ENCODE peak calls at places on chromosomes 2 and 18, in nine cellular contexts. One of them, this sample, is unnamed.

GRCh38 chr2:158786897-158787296 is 8.2 kb upstream of the DAPL1 start:
- DNase-seq in posterior cingulate gyrus: no peak
- DNase-seq in GM04503: no peak
- DNase-seq in effector memory CD4-positive, alpha-beta T cell: no peak
- DNase-seq in activated CD4-positive, alpha-beta T cell treated with anti-CD3 and anti-CD28 coated beads for 1 hour: no peak
- DNase-seq in stimulated activated CD4-positive, alpha-beta T cell treated with anti-CD3 and anti-CD28 coated beads, Interleukin-15, amount 100 ng/mL, for 1 hour: no peak
- DNase-seq in non-pigmented ciliary epithelial cell: no peak
- DNase-seq in cardiac muscle cell: no peak
- DNase-seq in RKO: no peak
- DNase-seq in this sample: no peak

GRCh38 chr2:182300603-182301002 is 126.2 kb downstream of the PDE1A start:
- DNase-seq in GM04503: no peak
- DNase-seq in cardiac muscle cell: peak
- DNase-seq in effector memory CD4-positive, alpha-beta T cell: no peak
- DNase-seq in stimulated activated CD4-positive, alpha-beta T cell treated with anti-CD3 and anti-CD28 coated beads, Interleukin-15, amount 100 ng/mL, for 1 hour: no peak
- DNase-seq in posterior cingulate gyrus: no peak
- DNase-seq in activated CD4-positive, alpha-beta T cell treated with anti-CD3 and anti-CD28 coated beads for 1 hour: no peak
- DNase-seq in RKO: no peak
- DNase-seq in non-pigmented ciliary epithelial cell: no peak
- DNase-seq in this sample: no peak

GRCh38 chr2:172972005-172972619 is 103.5 kb upstream of the MAP3K20 start:
- DNase-seq in GM04503: no peak
- DNase-seq in non-pigmented ciliary epithelial cell: no peak
- DNase-seq in stimulated activated CD4-positive, alpha-beta T cell treated with anti-CD3 and anti-CD28 coated beads, Interleukin-15, amount 100 ng/mL, for 1 hour: peak
- DNase-seq in activated CD4-positive, alpha-beta T cell treated with anti-CD3 and anti-CD28 coated beads for 1 hour: no peak
- DNase-seq in cardiac muscle cell: peak
- DNase-seq in posterior cingulate gyrus: no peak
- DNase-seq in effector memory CD4-positive, alpha-beta T cell: no peak
- DNase-seq in RKO: peak
- DNase-seq in this sample: no peak

GRCh38 chr2:127537142-127537541 is 1.7 kb downstream of the MYO7B start:
- DNase-seq in non-pigmented ciliary epithelial cell: no peak
- DNase-seq in effector memory CD4-positive, alpha-beta T cell: no peak
- DNase-seq in RKO: no peak
- DNase-seq in stimulated activated CD4-positive, alpha-beta T cell treated with anti-CD3 and anti-CD28 coated beads, Interleukin-15, amount 100 ng/mL, for 1 hour: no peak
- DNase-seq in posterior cingulate gyrus: no peak
- DNase-seq in activated CD4-positive, alpha-beta T cell treated with anti-CD3 and anti-CD28 coated beads for 1 hour: no peak
- DNase-seq in cardiac muscle cell: no peak
- DNase-seq in GM04503: no peak
- DNase-seq in this sample: no peak

GRCh38 chr2:191478754-191479679 is 198.9 kb upstream of the NABP1 start:
- DNase-seq in stimulated activated CD4-positive, alpha-beta T cell treated with anti-CD3 and anti-CD28 coated beads, Interleukin-15, amount 100 ng/mL, for 1 hour: no peak
- DNase-seq in posterior cingulate gyrus: no peak
- DNase-seq in cardiac muscle cell: peak
- DNase-seq in GM04503: no peak
- DNase-seq in activated CD4-positive, alpha-beta T cell treated with anti-CD3 and anti-CD28 coated beads for 1 hour: no peak
- DNase-seq in non-pigmented ciliary epithelial cell: peak
- DNase-seq in RKO: no peak
- DNase-seq in effector memory CD4-positive, alpha-beta T cell: no peak
- DNase-seq in this sample: no peak

GRCh38 chr18:36601316-36601715 is 227.5 kb downstream of the TPGS2 start:
- DNase-seq in posterior cingulate gyrus: no peak
- DNase-seq in effector memory CD4-positive, alpha-beta T cell: no peak
- DNase-seq in cardiac muscle cell: no peak
- DNase-seq in non-pigmented ciliary epithelial cell: no peak
- DNase-seq in activated CD4-positive, alpha-beta T cell treated with anti-CD3 and anti-CD28 coated beads for 1 hour: no peak
- DNase-seq in RKO: no peak
- DNase-seq in stimulated activated CD4-positive, alpha-beta T cell treated with anti-CD3 and anti-CD28 coated beads, Interleukin-15, amount 100 ng/mL, for 1 hour: no peak
- DNase-seq in GM04503: no peak
- DNase-seq in this sample: no peak

GRCh38 chr2:176561706-176562105 is 292.5 kb downstream of the MTX2 start:
- DNase-seq in activated CD4-positive, alpha-beta T cell treated with anti-CD3 and anti-CD28 coated beads for 1 hour: no peak
- DNase-seq in GM04503: no peak
- DNase-seq in effector memory CD4-positive, alpha-beta T cell: no peak
- DNase-seq in stimulated activated CD4-positive, alpha-beta T cell treated with anti-CD3 and anti-CD28 coated beads, Interleukin-15, amount 100 ng/mL, for 1 hour: no peak
- DNase-seq in non-pigmented ciliary epithelial cell: no peak
- DNase-seq in RKO: no peak
- DNase-seq in cardiac muscle cell: peak
- DNase-seq in posterior cingulate gyrus: no peak
- DNase-seq in this sample: no peak

GRCh38 chr18:54004828-54005227 is 219.6 kb downstream of the MBD2 start:
- DNase-seq in stimulated activated CD4-positive, alpha-beta T cell treated with anti-CD3 and anti-CD28 coated beads, Interleukin-15, amount 100 ng/mL, for 1 hour: no peak
- DNase-seq in activated CD4-positive, alpha-beta T cell treated with anti-CD3 and anti-CD28 coated beads for 1 hour: no peak
- DNase-seq in RKO: peak
- DNase-seq in GM04503: no peak
- DNase-seq in posterior cingulate gyrus: no peak
- DNase-seq in effector memory CD4-positive, alpha-beta T cell: no peak
- DNase-seq in non-pigmented ciliary epithelial cell: no peak
- DNase-seq in cardiac muscle cell: peak
- DNase-seq in this sample: no peak

GRCh38 chr2:223956267-223956666 is 996 bp upstream of the MRPL44 start:
- DNase-seq in posterior cingulate gyrus: no peak
- DNase-seq in non-pigmented ciliary epithelial cell: no peak
- DNase-seq in cardiac muscle cell: no peak
- DNase-seq in effector memory CD4-positive, alpha-beta T cell: no peak
- DNase-seq in GM04503: no peak
- DNase-seq in stimulated activated CD4-positive, alpha-beta T cell treated with anti-CD3 and anti-CD28 coated beads, Interleukin-15, amount 100 ng/mL, for 1 hour: no peak
- DNase-seq in RKO: no peak
- DNase-seq in activated CD4-positive, alpha-beta T cell treated with anti-CD3 and anti-CD28 coated beads for 1 hour: no peak
- DNase-seq in this sample: no peak

GRCh38 chr2:99818842-99819241 is 323.5 kb downstream of the AFF3 start:
- DNase-seq in GM04503: no peak
- DNase-seq in RKO: peak
- DNase-seq in activated CD4-positive, alpha-beta T cell treated with anti-CD3 and anti-CD28 coated beads for 1 hour: no peak
- DNase-seq in posterior cingulate gyrus: no peak
- DNase-seq in stimulated activated CD4-positive, alpha-beta T cell treated with anti-CD3 and anti-CD28 coated beads, Interleukin-15, amount 100 ng/mL, for 1 hour: no peak
- DNase-seq in non-pigmented ciliary epithelial cell: no peak
- DNase-seq in cardiac muscle cell: peak
- DNase-seq in effector memory CD4-positive, alpha-beta T cell: no peak
- DNase-seq in this sample: no peak

GRCh38 chr2:226023383-226023782 is 623.9 kb downstream of the NYAP2 start:
- DNase-seq in stimulated activated CD4-positive, alpha-beta T cell treated with anti-CD3 and anti-CD28 coated beads, Interleukin-15, amount 100 ng/mL, for 1 hour: no peak
- DNase-seq in GM04503: no peak
- DNase-seq in RKO: no peak
- DNase-seq in cardiac muscle cell: no peak
- DNase-seq in non-pigmented ciliary epithelial cell: no peak
- DNase-seq in activated CD4-positive, alpha-beta T cell treated with anti-CD3 and anti-CD28 coated beads for 1 hour: no peak
- DNase-seq in effector memory CD4-positive, alpha-beta T cell: no peak
- DNase-seq in posterior cingulate gyrus: no peak
- DNase-seq in this sample: no peak

GRCh38 chr2:39871291-39871761 is 92.3 kb upstream of the THUMPD2 start:
- DNase-seq in activated CD4-positive, alpha-beta T cell treated with anti-CD3 and anti-CD28 coated beads for 1 hour: no peak
- DNase-seq in RKO: peak
- DNase-seq in cardiac muscle cell: peak
- DNase-seq in effector memory CD4-positive, alpha-beta T cell: no peak
- DNase-seq in non-pigmented ciliary epithelial cell: peak
- DNase-seq in posterior cingulate gyrus: peak
- DNase-seq in GM04503: peak
- DNase-seq in stimulated activated CD4-positive, alpha-beta T cell treated with anti-CD3 and anti-CD28 coated beads, Interleukin-15, amount 100 ng/mL, for 1 hour: no peak
- DNase-seq in this sample: no peak

GRCh38 chr2:234495801-234496441 is 960 bp downstream of the ARL4C start:
- DNase-seq in RKO: no peak
- DNase-seq in stimulated activated CD4-positive, alpha-beta T cell treated with anti-CD3 and anti-CD28 coated beads, Interleukin-15, amount 100 ng/mL, for 1 hour: no peak
- DNase-seq in activated CD4-positive, alpha-beta T cell treated with anti-CD3 and anti-CD28 coated beads for 1 hour: no peak
- DNase-seq in non-pigmented ciliary epithelial cell: no peak
- DNase-seq in GM04503: no peak
- DNase-seq in cardiac muscle cell: peak
- DNase-seq in effector memory CD4-positive, alpha-beta T cell: no peak
- DNase-seq in posterior cingulate gyrus: no peak
- DNase-seq in this sample: no peak

GRCh38 chr18:49959176-49959575 is 145.8 kb upstream of the ACAA2 start:
- DNase-seq in non-pigmented ciliary epithelial cell: no peak
- DNase-seq in posterior cingulate gyrus: no peak
- DNase-seq in cardiac muscle cell: no peak
- DNase-seq in stimulated activated CD4-positive, alpha-beta T cell treated with anti-CD3 and anti-CD28 coated beads, Interleukin-15, amount 100 ng/mL, for 1 hour: no peak
- DNase-seq in effector memory CD4-positive, alpha-beta T cell: no peak
- DNase-seq in RKO: no peak
- DNase-seq in activated CD4-positive, alpha-beta T cell treated with anti-CD3 and anti-CD28 coated beads for 1 hour: no peak
- DNase-seq in GM04503: no peak
- DNase-seq in this sample: no peak

GRCh38 chr2:145984541-145984940 is 1464.6 kb upstream of the ZEB2 start:
- DNase-seq in activated CD4-positive, alpha-beta T cell treated with anti-CD3 and anti-CD28 coated beads for 1 hour: no peak
- DNase-seq in non-pigmented ciliary epithelial cell: peak
- DNase-seq in RKO: peak
- DNase-seq in GM04503: no peak
- DNase-seq in posterior cingulate gyrus: no peak
- DNase-seq in cardiac muscle cell: peak
- DNase-seq in effector memory CD4-positive, alpha-beta T cell: no peak
- DNase-seq in stimulated activated CD4-positive, alpha-beta T cell treated with anti-CD3 and anti-CD28 coated beads, Interleukin-15, amount 100 ng/mL, for 1 hour: no peak
- DNase-seq in this sample: no peak

GRCh38 chr18:57743008-57743407 is 60.1 kb downstream of the ATP8B1 start:
- DNase-seq in GM04503: peak
- DNase-seq in effector memory CD4-positive, alpha-beta T cell: no peak
- DNase-seq in non-pigmented ciliary epithelial cell: peak
- DNase-seq in cardiac muscle cell: peak
- DNase-seq in stimulated activated CD4-positive, alpha-beta T cell treated with anti-CD3 and anti-CD28 coated beads, Interleukin-15, amount 100 ng/mL, for 1 hour: no peak
- DNase-seq in RKO: no peak
- DNase-seq in activated CD4-positive, alpha-beta T cell treated with anti-CD3 and anti-CD28 coated beads for 1 hour: no peak
- DNase-seq in posterior cingulate gyrus: no peak
- DNase-seq in this sample: no peak

GRCh38 chr2:109265369-109265768 is 136.4 kb downstream of the SH3RF3 start:
- DNase-seq in effector memory CD4-positive, alpha-beta T cell: no peak
- DNase-seq in activated CD4-positive, alpha-beta T cell treated with anti-CD3 and anti-CD28 coated beads for 1 hour: no peak
- DNase-seq in posterior cingulate gyrus: no peak
- DNase-seq in stimulated activated CD4-positive, alpha-beta T cell treated with anti-CD3 and anti-CD28 coated beads, Interleukin-15, amount 100 ng/mL, for 1 hour: no peak
- DNase-seq in GM04503: no peak
- DNase-seq in cardiac muscle cell: no peak
- DNase-seq in non-pigmented ciliary epithelial cell: no peak
- DNase-seq in RKO: no peak
- DNase-seq in this sample: no peak

GRCh38 chr2:224947566-224947965 is 94.7 kb downstream of the DOCK10 start:
- DNase-seq in non-pigmented ciliary epithelial cell: no peak
- DNase-seq in stimulated activated CD4-positive, alpha-beta T cell treated with anti-CD3 and anti-CD28 coated beads, Interleukin-15, amount 100 ng/mL, for 1 hour: no peak
- DNase-seq in posterior cingulate gyrus: no peak
- DNase-seq in GM04503: no peak
- DNase-seq in activated CD4-positive, alpha-beta T cell treated with anti-CD3 and anti-CD28 coated beads for 1 hour: no peak
- DNase-seq in effector memory CD4-positive, alpha-beta T cell: no peak
- DNase-seq in cardiac muscle cell: no peak
- DNase-seq in RKO: no peak
- DNase-seq in this sample: no peak

GRCh38 chr2:45925636-45926350 is 274.3 kb downstream of the PRKCE start:
- DNase-seq in activated CD4-positive, alpha-beta T cell treated with anti-CD3 and anti-CD28 coated beads for 1 hour: no peak
- DNase-seq in RKO: no peak
- DNase-seq in stimulated activated CD4-positive, alpha-beta T cell treated with anti-CD3 and anti-CD28 coated beads, Interleukin-15, amount 100 ng/mL, for 1 hour: no peak
- DNase-seq in non-pigmented ciliary epithelial cell: no peak
- DNase-seq in posterior cingulate gyrus: no peak
- DNase-seq in effector memory CD4-positive, alpha-beta T cell: no peak
- DNase-seq in cardiac muscle cell: peak
- DNase-seq in GM04503: no peak
- DNase-seq in this sample: no peak

GRCh38 chr2:230582851-230583283 is 129.8 kb upstream of the CAB39 start:
- DNase-seq in RKO: no peak
- DNase-seq in effector memory CD4-positive, alpha-beta T cell: no peak
- DNase-seq in stimulated activated CD4-positive, alpha-beta T cell treated with anti-CD3 and anti-CD28 coated beads, Interleukin-15, amount 100 ng/mL, for 1 hour: no peak
- DNase-seq in cardiac muscle cell: no peak
- DNase-seq in activated CD4-positive, alpha-beta T cell treated with anti-CD3 and anti-CD28 coated beads for 1 hour: no peak
- DNase-seq in GM04503: no peak
- DNase-seq in non-pigmented ciliary epithelial cell: peak
- DNase-seq in posterior cingulate gyrus: no peak
- DNase-seq in this sample: no peak

GRCh38 chr2:21396252-21396651 is 272.5 kb downstream of the TDRD15 start:
- DNase-seq in posterior cingulate gyrus: no peak
- DNase-seq in non-pigmented ciliary epithelial cell: no peak
- DNase-seq in cardiac muscle cell: no peak
- DNase-seq in stimulated activated CD4-positive, alpha-beta T cell treated with anti-CD3 and anti-CD28 coated beads, Interleukin-15, amount 100 ng/mL, for 1 hour: no peak
- DNase-seq in RKO: no peak
- DNase-seq in effector memory CD4-positive, alpha-beta T cell: no peak
- DNase-seq in GM04503: no peak
- DNase-seq in activated CD4-positive, alpha-beta T cell treated with anti-CD3 and anti-CD28 coated beads for 1 hour: no peak
- DNase-seq in this sample: no peak

GRCh38 chr18:35127201-35127600 is 86.0 kb downstream of the MAPRE2 start:
- DNase-seq in GM04503: no peak
- DNase-seq in stimulated activated CD4-positive, alpha-beta T cell treated with anti-CD3 and anti-CD28 coated beads, Interleukin-15, amount 100 ng/mL, for 1 hour: no peak
- DNase-seq in cardiac muscle cell: peak
- DNase-seq in activated CD4-positive, alpha-beta T cell treated with anti-CD3 and anti-CD28 coated beads for 1 hour: no peak
- DNase-seq in non-pigmented ciliary epithelial cell: no peak
- DNase-seq in RKO: no peak
- DNase-seq in posterior cingulate gyrus: no peak
- DNase-seq in effector memory CD4-positive, alpha-beta T cell: no peak
- DNase-seq in this sample: no peak